ENCODE peak calls at places on chromosomes 7 and 10, in five cellular contexts. One of them, this sample, is unnamed.

GRCh38 chr7:47812460-47813136 is 135.7 kb downstream of the PKD1L1 start:
- DNase-seq in H9: no peak
- DNase-seq in H1: no peak
- DNase-seq in mesenchymal stem cell: no peak
- DNase-seq in neuronal stem cell: no peak
- DNase-seq in this sample: no peak

GRCh38 chr7:6616854-6617643 is 1.6 kb downstream of the ZNF853 start:
- DNase-seq in H9: no peak
- DNase-seq in H1: no peak
- DNase-seq in mesenchymal stem cell: no peak
- DNase-seq in neuronal stem cell: no peak
- DNase-seq in this sample: no peak

GRCh38 chr7:114375914-114376313 is 38.7 kb upstream of the FOXP2 start:
- DNase-seq in H9: no peak
- DNase-seq in H1: no peak
- DNase-seq in mesenchymal stem cell: no peak
- DNase-seq in neuronal stem cell: no peak
- DNase-seq in this sample: no peak

GRCh38 chr7:8035647-8036518 is 67.3 kb downstream of the GLCCI1 start:
- DNase-seq in H9: peak; percentile 33
- DNase-seq in H1: peak; percentile 49
- DNase-seq in mesenchymal stem cell: peak; percentile 58
- DNase-seq in neuronal stem cell: no peak
- DNase-seq in this sample: peak; percentile 53

GRCh38 chr10:73926152-73926764 is 15.3 kb downstream of the PLAU start:
- DNase-seq in H9: no peak
- DNase-seq in H1: no peak
- DNase-seq in mesenchymal stem cell: no peak
- DNase-seq in neuronal stem cell: no peak
- DNase-seq in this sample: no peak

GRCh38 chr10:23370106-23370505 is 25.5 kb upstream of the C10orf67 start:
- DNase-seq in H9: no peak
- DNase-seq in H1: no peak
- DNase-seq in mesenchymal stem cell: peak; percentile 81
- DNase-seq in neuronal stem cell: no peak
- DNase-seq in this sample: no peak

GRCh38 chr10:25076501-25077197 is 60.2 kb downstream of the THNSL1 start:
- DNase-seq in H9: no peak
- DNase-seq in H1: no peak
- DNase-seq in mesenchymal stem cell: no peak
- DNase-seq in neuronal stem cell: no peak
- DNase-seq in this sample: no peak

GRCh38 chr7:68562323-68562899 is 1035.9 kb upstream of the AUTS2 start:
- DNase-seq in H9: no peak
- DNase-seq in H1: no peak
- DNase-seq in mesenchymal stem cell: no peak
- DNase-seq in neuronal stem cell: no peak
- DNase-seq in this sample: no peak

GRCh38 chr7:151174246-151175046 is 7.0 kb upstream of the GBX1 start:
- DNase-seq in H9: peak; percentile 54
- DNase-seq in H1: peak; percentile 84
- DNase-seq in mesenchymal stem cell: peak; percentile 11
- DNase-seq in neuronal stem cell: no peak
- DNase-seq in this sample: no peak

GRCh38 chr7:1498370-1499305 is 5.6 kb downstream of the INTS1 start:
- DNase-seq in H9: no peak
- DNase-seq in H1: no peak
- DNase-seq in mesenchymal stem cell: no peak
- DNase-seq in neuronal stem cell: no peak
- DNase-seq in this sample: no peak

GRCh38 chr7:21358640-21359039 is 69.2 kb upstream of the SP4 start:
- DNase-seq in H9: no peak
- DNase-seq in H1: no peak
- DNase-seq in mesenchymal stem cell: no peak
- DNase-seq in neuronal stem cell: no peak
- DNase-seq in this sample: no peak

GRCh38 chr10:103719036-103719435 is 136.3 kb downstream of the SH3PXD2A start:
- DNase-seq in H9: no peak
- DNase-seq in H1: no peak
- DNase-seq in mesenchymal stem cell: no peak
- DNase-seq in neuronal stem cell: no peak
- DNase-seq in this sample: no peak

GRCh38 chr10:123516291-123516690 is 149.9 kb upstream of the GPR26 start:
- DNase-seq in H9: no peak
- DNase-seq in H1: peak; percentile 13
- DNase-seq in mesenchymal stem cell: no peak
- DNase-seq in neuronal stem cell: no peak
- DNase-seq in this sample: no peak

GRCh38 chr10:45353176-45353575 is 20.8 kb upstream of the ALOX5 start:
- DNase-seq in H9: no peak
- DNase-seq in H1: no peak
- DNase-seq in mesenchymal stem cell: no peak
- DNase-seq in neuronal stem cell: no peak
- DNase-seq in this sample: no peak

GRCh38 chr10:92901819-92902234 is 53.5 kb downstream of the EXOC6 start:
- DNase-seq in H9: no peak
- DNase-seq in H1: no peak
- DNase-seq in mesenchymal stem cell: no peak
- DNase-seq in neuronal stem cell: no peak
- DNase-seq in this sample: no peak

GRCh38 chr7:40232242-40232929 is 97.6 kb downstream of the SUGCT start:
- DNase-seq in H9: no peak
- DNase-seq in H1: no peak
- DNase-seq in mesenchymal stem cell: peak; percentile 70
- DNase-seq in neuronal stem cell: peak; percentile 26
- DNase-seq in this sample: peak; percentile 67

GRCh38 chr10:49572594-49573114 is 33.7 kb upstream of the ERCC6 start:
- DNase-seq in H9: no peak
- DNase-seq in H1: no peak
- DNase-seq in mesenchymal stem cell: no peak
- DNase-seq in neuronal stem cell: no peak
- DNase-seq in this sample: no peak

GRCh38 chr10:122374859-122375721 is 582 bp downstream of the PLEKHA1 start:
- DNase-seq in H9: peak; percentile 60
- DNase-seq in H1: peak; percentile 78
- DNase-seq in mesenchymal stem cell: peak; percentile 83
- DNase-seq in neuronal stem cell: peak; percentile 50
- DNase-seq in this sample: peak; percentile 58

GRCh38 chr10:67471022-67471421 is 225.0 kb downstream of the CTNNA3 start:
- DNase-seq in H9: no peak
- DNase-seq in H1: no peak
- DNase-seq in mesenchymal stem cell: no peak
- DNase-seq in neuronal stem cell: no peak
- DNase-seq in this sample: no peak

GRCh38 chr7:12802070-12802469 is 114.6 kb downstream of the ARL4A start:
- DNase-seq in H9: no peak
- DNase-seq in H1: no peak
- DNase-seq in mesenchymal stem cell: no peak
- DNase-seq in neuronal stem cell: no peak
- DNase-seq in this sample: peak; percentile 3

GRCh38 chr7:15215611-15216010 is 313.1 kb upstream of the DGKB start:
- DNase-seq in H9: no peak
- DNase-seq in H1: no peak
- DNase-seq in mesenchymal stem cell: no peak
- DNase-seq in neuronal stem cell: no peak
- DNase-seq in this sample: no peak

GRCh38 chr7:5690931-5691461 is 90.5 kb downstream of the RNF216 start:
- DNase-seq in H9: no peak
- DNase-seq in H1: no peak
- DNase-seq in mesenchymal stem cell: peak; percentile 76
- DNase-seq in neuronal stem cell: no peak
- DNase-seq in this sample: no peak

GRCh38 chr7:50463035-50463434 is 12.9 kb upstream of the FIGNL1 start:
- DNase-seq in H9: no peak
- DNase-seq in H1: no peak
- DNase-seq in mesenchymal stem cell: no peak
- DNase-seq in neuronal stem cell: no peak
- DNase-seq in this sample: no peak

GRCh38 chr10:115706482-115707076 is 566.4 kb downstream of the GFRA1 start:
- DNase-seq in H9: no peak
- DNase-seq in H1: no peak
- DNase-seq in mesenchymal stem cell: peak; percentile 50
- DNase-seq in neuronal stem cell: peak; percentile 6
- DNase-seq in this sample: no peak

GRCh38 chr10:7945469-7946187 is 108.9 kb upstream of the GATA3 start:
- DNase-seq in H9: no peak
- DNase-seq in H1: no peak
- DNase-seq in mesenchymal stem cell: peak; percentile 22
- DNase-seq in neuronal stem cell: no peak
- DNase-seq in this sample: no peak
- H2BK12ac ChIP-seq in H9: no peak overlapping the region
- H2BK12ac ChIP-seq in H1: no peak overlapping the region
- H2BK12ac ChIP-seq in mesenchymal stem cell: no peak overlapping the region
- H2BK12ac ChIP-seq in neuronal stem cell: no peak overlapping the region
- H2BK12ac ChIP-seq in this sample: no peak overlapping the region

GRCh38 chr10:84348860-84349259 is 20.5 kb downstream of the CCSER2 start:
- DNase-seq in H9: no peak
- DNase-seq in H1: no peak
- DNase-seq in mesenchymal stem cell: peak; percentile 28
- DNase-seq in neuronal stem cell: no peak
- DNase-seq in this sample: no peak
- H2BK5ac ChIP-seq in H9: no peak overlapping the region
- H2BK5ac ChIP-seq in H1: no peak overlapping the region
- H2BK5ac ChIP-seq in mesenchymal stem cell: no peak overlapping the region
- H2BK5ac ChIP-seq in neuronal stem cell: no peak overlapping the region
- H2BK5ac ChIP-seq in this sample: no peak overlapping the region

GRCh38 chr10:102335184-102335583 is 60.3 kb upstream of the NFKB2 start:
- DNase-seq in H9: no peak
- DNase-seq in H1: no peak
- DNase-seq in mesenchymal stem cell: no peak
- DNase-seq in neuronal stem cell: no peak
- DNase-seq in this sample: no peak
- H3K27ac ChIP-seq in H9: no peak overlapping the region
- H3K27ac ChIP-seq in H1: no peak overlapping the region
- H3K27ac ChIP-seq in mesenchymal stem cell: peak overlapping the region; percentile 35
- H3K27ac ChIP-seq in neuronal stem cell: no peak overlapping the region
- H3K27ac ChIP-seq in this sample: no peak overlapping the region

DNA sequence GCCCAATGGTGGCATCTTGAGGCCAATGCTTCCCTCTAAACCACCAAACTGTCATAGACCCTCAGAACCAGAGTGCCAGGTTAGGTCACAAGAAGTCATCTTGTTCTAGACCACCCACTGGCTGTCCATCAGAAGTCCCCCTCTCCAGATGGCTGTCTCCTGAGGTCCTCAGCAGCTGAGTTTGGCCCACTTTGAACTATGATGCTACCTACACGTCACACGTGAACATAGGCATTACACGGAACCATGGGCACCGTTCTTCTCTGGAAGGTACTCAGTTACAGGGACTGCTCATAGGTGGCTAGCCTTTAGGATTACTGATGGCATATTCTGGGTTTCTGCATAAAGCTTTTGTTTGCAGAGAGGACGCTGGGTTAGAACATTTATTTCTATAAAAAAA is 166.4 kb downstream of the ADAM12 start:
- DNase-seq in H9: no peak
- DNase-seq in H1: no peak
- DNase-seq in mesenchymal stem cell: no peak
- DNase-seq in neuronal stem cell: no peak
- DNase-seq in this sample: no peak
- H2BK12ac ChIP-seq in H9: no peak overlapping the region
- H2BK12ac ChIP-seq in H1: no peak overlapping the region
- H2BK12ac ChIP-seq in mesenchymal stem cell: no peak overlapping the region
- H2BK12ac ChIP-seq in neuronal stem cell: no peak overlapping the region
- H2BK12ac ChIP-seq in this sample: no peak overlapping the region

GRCh38 chr7:36192877-36193276 is 39.8 kb downstream of the EEPD1 start:
- DNase-seq in H9: no peak
- DNase-seq in H1: no peak
- DNase-seq in mesenchymal stem cell: no peak
- DNase-seq in neuronal stem cell: no peak
- DNase-seq in this sample: no peak
- H2BK5ac ChIP-seq in H9: no peak overlapping the region
- H2BK5ac ChIP-seq in H1: no peak overlapping the region
- H2BK5ac ChIP-seq in mesenchymal stem cell: no peak overlapping the region
- H2BK5ac ChIP-seq in neuronal stem cell: no peak overlapping the region
- H2BK5ac ChIP-seq in this sample: no peak overlapping the region

GRCh38 chr7:101938115-101938514 is 120.7 kb downstream of the CUX1 start:
- DNase-seq in H9: no peak
- DNase-seq in H1: no peak
- DNase-seq in mesenchymal stem cell: no peak
- DNase-seq in neuronal stem cell: no peak
- DNase-seq in this sample: no peak
- H3K27ac ChIP-seq in H9: no peak overlapping the region
- H3K27ac ChIP-seq in H1: no peak overlapping the region
- H3K27ac ChIP-seq in mesenchymal stem cell: no peak overlapping the region
- H3K27ac ChIP-seq in neuronal stem cell: no peak overlapping the region
- H3K27ac ChIP-seq in this sample: no peak overlapping the region

This sample was measured in trophoblast cell.